ENCODE peak calls at places on chromosome 12, in eight cellular contexts. V, U, C, F, O, P, B and K are unnamed samples.

GRCh38 chr12:20528208-20528607 is 159.9 kb downstream of the PDE3A start:
- DNase-seq in F (no peak), C (no peak), O (no peak), B (no peak), V (no peak), P (no peak), U (no peak), K (no peak)

GRCh38 chr12:50415899-50416479 is 15.3 kb downstream of the LARP4 start:
- DNase-seq in F (no peak), C (no peak), V (no peak), P (no peak), O (no peak), B (no peak), U (no peak), K (no peak)

GRCh38 chr12:21476949-21477348 is 24.5 kb downstream of the RECQL start:
- DNase-seq in V (no peak), O (peak; percentile 17), B (peak; percentile 75), U (no peak), P (peak; percentile 45), C (no peak), F (peak; percentile 55), K (no peak)

GRCh38 chr12:130181211-130181610 is 18.9 kb downstream of the FZD10 start:
- DNase-seq in F (no peak), O (no peak), P (no peak), V (no peak), B (no peak), C (no peak), U (no peak), K (no peak)

GRCh38 chr12:129854591-129854990 is 49.2 kb downstream of the TMEM132D start:
- DNase-seq in F (no peak), C (no peak), P (no peak), V (no peak), O (no peak), U (no peak), B (no peak), K (no peak)

GRCh38 chr12:82650627-82651337 is 35.9 kb upstream of the TMTC2 start:
- DNase-seq in U (no peak), F (peak; percentile 41), P (peak; percentile 35), C (no peak), B (peak; percentile 41), O (peak; percentile 94), V (peak; percentile 33), K (no peak)

GRCh38 chr12:83664650-83665049 is 977.9 kb downstream of the TMTC2 start:
- DNase-seq in B (no peak), U (no peak), C (peak; percentile 6), O (no peak), F (no peak), P (no peak), V (no peak), K (no peak)

GRCh38 chr12:57223191-57224165 is 6.0 kb upstream of the SHMT2 start:
- DNase-seq in P (no peak), U (no peak), F (no peak), B (no peak), C (peak; percentile 70), V (no peak), O (no peak), K (no peak)

GRCh38 chr12:80939231-80939950 is 1.7 kb upstream of the LIN7A start:
- DNase-seq in F (no peak), B (peak; percentile 24), U (no peak), O (no peak), V (no peak), P (peak; percentile 44), C (no peak), K (no peak)

GRCh38 chr12:49287876-49288275 is 7.1 kb upstream of the PRPH start:
- DNase-seq in F (no peak), C (no peak), V (no peak), B (no peak), U (no peak), P (no peak), O (no peak), K (no peak)

GRCh38 chr12:49279706-49280159 is 14.9 kb downstream of the TUBA1C start:
- DNase-seq in C (no peak), B (no peak), P (no peak), F (peak; percentile 54), U (no peak), O (peak; percentile 22), V (no peak), K (no peak)

GRCh38 chr12:49284672-49285071 is 10.3 kb upstream of the PRPH start:
- DNase-seq in V (no peak), P (no peak), F (no peak), B (no peak), U (no peak), O (no peak), C (no peak), K (no peak)

GRCh38 chr12:49282302-49282701 is 12.6 kb upstream of the PRPH start:
- DNase-seq in U (no peak), F (no peak), O (no peak), B (no peak), P (no peak), C (no peak), V (no peak), K (no peak)

DNA sequence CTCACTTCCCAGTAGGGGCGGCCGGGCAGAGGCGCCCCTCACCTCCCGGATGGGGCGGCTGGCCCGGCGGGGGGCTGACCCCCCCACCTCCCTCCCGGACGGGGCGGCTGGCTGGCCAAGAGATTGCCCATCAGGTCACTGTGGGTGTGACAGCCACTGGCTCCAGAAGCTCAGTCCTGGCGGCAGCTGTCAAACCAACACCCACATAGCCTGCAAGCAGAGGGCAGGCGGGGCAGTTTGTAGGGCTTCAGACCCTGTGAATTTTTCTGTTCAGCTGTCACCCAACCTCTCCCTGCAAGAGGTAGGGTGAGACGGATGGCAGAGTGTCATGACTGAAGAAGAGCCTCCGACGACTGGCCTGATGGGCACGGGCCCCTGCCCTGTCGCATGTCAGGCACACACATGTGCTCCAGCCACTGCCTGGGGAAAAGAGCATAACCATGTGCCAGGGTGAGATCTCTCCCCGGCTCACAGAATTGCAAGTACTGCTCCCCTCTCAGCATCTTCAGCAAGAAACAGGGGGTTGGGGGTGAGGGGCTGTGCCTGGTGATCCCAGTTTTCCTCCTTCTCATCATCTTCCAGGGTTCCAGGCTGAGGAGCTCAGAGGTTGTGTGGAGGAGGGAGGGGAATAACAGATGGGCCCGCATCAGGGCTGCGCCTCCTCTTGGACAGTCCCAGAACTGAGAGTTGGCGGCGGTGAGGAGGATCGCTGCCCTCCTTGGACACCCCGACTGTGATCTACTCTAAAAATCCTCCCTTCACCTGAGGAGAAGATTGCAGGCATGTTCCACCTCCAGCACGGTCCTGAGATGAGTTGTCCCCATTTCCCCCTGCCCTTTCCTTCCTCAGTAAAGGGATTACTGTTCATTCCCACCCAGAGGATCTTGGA is 11.2 kb upstream of the PRPH start:
- DNase-seq in V (no peak), C (no peak), O (no peak), B (no peak), P (no peak), F (no peak), U (no peak), K (no peak)
- TF ChIP-seq CTCF in V (no peak), C (no peak), O (peak; percentile 34), B (peak; percentile 30), P (no peak), F (no peak), U (no peak), K (no peak)

DNA sequence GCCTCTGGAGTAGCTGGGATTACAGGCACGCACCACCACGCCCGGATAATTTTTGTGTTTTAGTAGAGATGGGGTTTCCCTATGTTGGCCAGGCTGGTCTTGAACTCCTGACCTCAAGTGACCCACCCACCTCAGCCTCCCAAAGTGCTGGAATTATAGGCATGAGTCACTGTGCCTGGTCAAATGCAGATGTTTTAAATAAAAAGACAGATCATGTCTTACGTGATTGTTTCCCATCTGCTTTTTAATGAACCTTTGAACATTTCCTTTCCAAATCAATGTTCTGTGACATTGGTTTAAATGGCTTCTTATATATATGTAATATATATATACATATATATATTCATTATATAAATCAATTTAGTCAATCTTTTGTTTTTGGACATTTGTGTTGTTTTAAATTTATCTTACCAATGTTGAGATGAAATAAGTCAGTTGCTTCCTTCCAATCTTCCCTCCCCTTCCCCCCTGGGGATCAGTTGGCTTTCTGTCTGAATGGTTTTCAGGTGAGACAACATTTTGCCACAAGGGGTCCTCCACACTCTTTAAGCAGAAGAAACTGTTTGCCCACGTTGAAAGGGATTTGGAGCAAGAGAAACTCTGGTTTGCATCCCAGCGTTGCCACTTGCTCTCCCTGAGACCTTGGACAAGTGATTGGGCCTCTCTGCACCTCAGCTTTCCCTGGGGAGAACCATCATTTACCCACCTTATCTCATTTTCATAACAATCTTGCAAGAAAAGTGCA is 47.6 kb upstream of the RBM19 start:
- DNase-seq in B (peak; percentile 4), F (no peak), U (no peak), O (no peak), P (peak; percentile 47), V (no peak), C (no peak), K (no peak)
- TF ChIP-seq CTCF in B (peak; percentile 26), F (no peak), U (no peak), O (peak; percentile 43), P (peak; percentile 30), V (peak; percentile 39), C (peak; percentile 50), K (no peak)

GRCh38 chr12:123533672-123534643 is at the start of gene RILPL1:
- DNase-seq in B (peak; percentile 27), P (peak; percentile 41), F (peak; percentile 27), U (peak; percentile 71), C (peak; percentile 76), O (no peak), V (peak; percentile 63), K (peak; percentile 89)
- TF ChIP-seq CTCF in B (peak; percentile 34), P (peak; percentile 2), F (no peak), U (peak; percentile 31), C (no peak), O (peak; percentile 54), V (peak; percentile 59), K (peak; percentile 51)

DNA sequence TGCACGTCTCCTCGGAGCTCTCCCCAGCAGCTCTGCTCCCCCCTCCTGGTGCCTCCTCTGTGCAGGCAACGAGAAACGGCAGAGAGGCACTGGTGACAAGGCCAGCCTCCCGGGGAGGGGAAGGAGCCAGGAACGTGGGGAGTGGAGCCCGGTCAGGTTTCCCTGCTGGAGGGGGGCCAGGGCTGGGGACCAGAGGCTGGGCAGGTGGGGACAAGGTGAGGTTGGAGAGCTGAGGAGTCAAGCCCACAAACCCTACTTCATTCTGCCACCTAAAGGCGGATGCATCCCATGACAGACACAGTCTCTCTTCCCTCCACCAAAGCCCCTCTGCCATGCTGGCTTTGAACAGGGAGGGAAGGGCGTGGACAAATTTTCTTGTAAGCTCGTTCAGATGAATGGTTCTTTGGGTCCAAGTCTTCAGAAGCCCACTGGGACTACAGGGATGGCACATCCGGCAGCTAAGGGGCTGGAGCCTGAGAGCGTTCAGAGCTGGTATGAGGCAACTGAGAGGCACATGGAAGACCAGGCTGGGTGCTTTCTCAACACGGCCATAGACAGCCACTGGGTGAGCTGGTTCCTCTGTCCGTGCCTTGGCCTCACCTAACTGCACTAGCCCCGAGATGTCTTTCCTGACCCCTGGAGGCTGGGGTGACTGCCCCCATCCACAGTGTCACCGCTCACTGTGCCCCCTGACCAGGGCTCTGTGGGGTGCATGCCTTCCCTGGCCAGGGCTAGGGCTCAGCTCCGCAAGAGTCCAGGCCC is 105.9 kb downstream of the RBM19 start:
- DNase-seq in V (no peak), U (no peak), C (peak; percentile 33), O (no peak), P (no peak), F (no peak), B (no peak), K (no peak)
- TF ChIP-seq CTCF in V (peak; percentile 18), U (no peak), C (peak; percentile 30), O (no peak), P (no peak), F (no peak), B (no peak), K (no peak)